ENCODE peak calls at places on chromosome 21, in six cellular contexts. One of them, this sample, is unnamed.

GRCh38 chr21:34365794-34366193 is 2.0 kb downstream of the KCNE2 start:
- DNase-seq in CD14-positive monocyte: no peak
- DNase-seq in brain microvascular endothelial cell: no peak
- DNase-seq in GM12865: no peak
- DNase-seq in cardiac fibroblast: no peak
- DNase-seq in lower leg skin: no peak
- DNase-seq in this sample: no peak

GRCh38 chr21:37532868-37533780 is 166.6 kb downstream of the DYRK1A start:
- DNase-seq in CD14-positive monocyte: no peak
- DNase-seq in brain microvascular endothelial cell: peak; percentile 48
- DNase-seq in GM12865: peak; percentile 68
- DNase-seq in cardiac fibroblast: peak; percentile 41
- DNase-seq in lower leg skin: no peak
- DNase-seq in this sample: no peak

GRCh38 chr21:26800001-26800400 is 45.2 kb downstream of the ADAMTS1 start:
- DNase-seq in CD14-positive monocyte: no peak
- DNase-seq in brain microvascular endothelial cell: no peak
- DNase-seq in GM12865: no peak
- DNase-seq in cardiac fibroblast: no peak
- DNase-seq in lower leg skin: no peak
- DNase-seq in this sample: no peak

GRCh38 chr21:28605138-28605537 is 387.5 kb downstream of the LTN1 start:
- DNase-seq in CD14-positive monocyte: no peak
- DNase-seq in brain microvascular endothelial cell: no peak
- DNase-seq in GM12865: peak; percentile 47
- DNase-seq in cardiac fibroblast: no peak
- DNase-seq in lower leg skin: no peak
- DNase-seq in this sample: no peak

GRCh38 chr21:19181604-19182140 is 778.1 kb upstream of the TMPRSS15 start:
- DNase-seq in CD14-positive monocyte: no peak
- DNase-seq in brain microvascular endothelial cell: no peak
- DNase-seq in GM12865: no peak
- DNase-seq in cardiac fibroblast: no peak
- DNase-seq in lower leg skin: no peak
- DNase-seq in this sample: no peak

GRCh38 chr21:46325073-46325912 is 1.3 kb downstream of the PCNT start:
- DNase-seq in CD14-positive monocyte: no peak
- DNase-seq in brain microvascular endothelial cell: peak; percentile 24
- DNase-seq in GM12865: peak; percentile 64
- DNase-seq in cardiac fibroblast: peak; percentile 52
- DNase-seq in lower leg skin: peak; percentile 88
- DNase-seq in this sample: peak; percentile 42

GRCh38 chr21:42593007-42593814 is 60.2 kb upstream of the PDE9A start:
- DNase-seq in CD14-positive monocyte: no peak
- DNase-seq in brain microvascular endothelial cell: peak; percentile 25
- DNase-seq in GM12865: peak; percentile 66
- DNase-seq in cardiac fibroblast: peak; percentile 65
- DNase-seq in lower leg skin: peak; percentile 90
- DNase-seq in this sample: peak; percentile 58

GRCh38 chr21:17733209-17733608 is 85.9 kb downstream of the C21orf91 start:
- DNase-seq in CD14-positive monocyte: no peak
- DNase-seq in brain microvascular endothelial cell: no peak
- DNase-seq in GM12865: no peak
- DNase-seq in cardiac fibroblast: no peak
- DNase-seq in lower leg skin: no peak
- DNase-seq in this sample: no peak

GRCh38 chr21:34688715-34689114 is 19.9 kb downstream of the CLIC6 start:
- DNase-seq in CD14-positive monocyte: no peak
- DNase-seq in brain microvascular endothelial cell: no peak
- DNase-seq in GM12865: no peak
- DNase-seq in cardiac fibroblast: no peak
- DNase-seq in lower leg skin: peak; percentile 66
- DNase-seq in this sample: no peak

GRCh38 chr21:37675202-37675801 is 241.0 kb downstream of the KCNJ6 start:
- DNase-seq in CD14-positive monocyte: no peak
- DNase-seq in brain microvascular endothelial cell: peak; percentile 17
- DNase-seq in GM12865: peak; percentile 70
- DNase-seq in cardiac fibroblast: peak; percentile 59
- DNase-seq in lower leg skin: peak; percentile 90
- DNase-seq in this sample: peak; percentile 60

GRCh38 chr21:34174470-34174869 is 101.1 kb downstream of the MRPS6 start:
- DNase-seq in CD14-positive monocyte: no peak
- DNase-seq in brain microvascular endothelial cell: no peak
- DNase-seq in GM12865: no peak
- DNase-seq in cardiac fibroblast: no peak
- DNase-seq in lower leg skin: no peak
- DNase-seq in this sample: no peak

GRCh38 chr21:37373539-37373938 is 7.0 kb downstream of the DYRK1A start:
- DNase-seq in CD14-positive monocyte: no peak
- DNase-seq in brain microvascular endothelial cell: no peak
- DNase-seq in GM12865: no peak
- DNase-seq in cardiac fibroblast: peak; percentile 48
- DNase-seq in lower leg skin: no peak
- DNase-seq in this sample: no peak

GRCh38 chr21:38333290-38334272 is 76.8 kb downstream of the KCNJ15 start:
- DNase-seq in CD14-positive monocyte: no peak
- DNase-seq in brain microvascular endothelial cell: no peak
- DNase-seq in GM12865: peak; percentile 20
- DNase-seq in cardiac fibroblast: peak; percentile 49
- DNase-seq in lower leg skin: peak; percentile 52
- DNase-seq in this sample: peak; percentile 34

GRCh38 chr21:27806261-27806660 is 839.4 kb upstream of the ADAMTS5 start:
- DNase-seq in CD14-positive monocyte: no peak
- DNase-seq in brain microvascular endothelial cell: no peak
- DNase-seq in GM12865: no peak
- DNase-seq in cardiac fibroblast: no peak
- DNase-seq in lower leg skin: no peak
- DNase-seq in this sample: no peak

GRCh38 chr21:16579538-16579937 is 849.8 kb downstream of the USP25 start:
- DNase-seq in CD14-positive monocyte: no peak
- DNase-seq in brain microvascular endothelial cell: no peak
- DNase-seq in GM12865: no peak
- DNase-seq in cardiac fibroblast: peak; percentile 31
- DNase-seq in lower leg skin: no peak
- DNase-seq in this sample: no peak

GRCh38 chr21:15592957-15593356 is 136.8 kb upstream of the USP25 start:
- DNase-seq in CD14-positive monocyte: no peak
- DNase-seq in brain microvascular endothelial cell: no peak
- DNase-seq in GM12865: no peak
- DNase-seq in cardiac fibroblast: no peak
- DNase-seq in lower leg skin: no peak
- DNase-seq in this sample: no peak

GRCh38 chr21:42209801-42210479 is 9.0 kb upstream of the ABCG1 start:
- DNase-seq in CD14-positive monocyte: no peak
- DNase-seq in brain microvascular endothelial cell: no peak
- DNase-seq in GM12865: no peak
- DNase-seq in cardiac fibroblast: peak; percentile 14
- DNase-seq in lower leg skin: peak; percentile 70
- DNase-seq in this sample: no peak

GRCh38 chr21:39071623-39072214 is 111.5 kb downstream of the PSMG1 start:
- DNase-seq in CD14-positive monocyte: no peak
- DNase-seq in brain microvascular endothelial cell: peak; percentile 29
- DNase-seq in GM12865: no peak
- DNase-seq in cardiac fibroblast: peak; percentile 46
- DNase-seq in lower leg skin: no peak
- DNase-seq in this sample: no peak

GRCh38 chr21:44283953-44284352 is 1.7 kb upstream of the AIRE start:
- DNase-seq in CD14-positive monocyte: no peak
- DNase-seq in brain microvascular endothelial cell: no peak
- DNase-seq in GM12865: no peak
- DNase-seq in cardiac fibroblast: no peak
- DNase-seq in lower leg skin: no peak
- DNase-seq in this sample: no peak
- TF ChIP-seq CTCF in CD14-positive monocyte: no peak
- TF ChIP-seq CTCF in brain microvascular endothelial cell: no peak
- TF ChIP-seq CTCF in GM12865: no peak
- TF ChIP-seq CTCF in cardiac fibroblast: no peak
- TF ChIP-seq CTCF in lower leg skin: no peak
- TF ChIP-seq CTCF in this sample: no peak

GRCh38 chr21:31566061-31566460 is 93.4 kb upstream of the SOD1 start:
- DNase-seq in CD14-positive monocyte: no peak
- DNase-seq in brain microvascular endothelial cell: no peak
- DNase-seq in GM12865: no peak
- DNase-seq in cardiac fibroblast: no peak
- DNase-seq in lower leg skin: no peak
- DNase-seq in this sample: no peak
- TF ChIP-seq CTCF in CD14-positive monocyte: no peak
- TF ChIP-seq CTCF in brain microvascular endothelial cell: peak; percentile 33
- TF ChIP-seq CTCF in GM12865: no peak
- TF ChIP-seq CTCF in cardiac fibroblast: no peak
- TF ChIP-seq CTCF in lower leg skin: no peak
- TF ChIP-seq CTCF in this sample: no peak

GRCh38 chr21:25561668-25562641 is 45.3 kb downstream of the MRPL39 start:
- DNase-seq in CD14-positive monocyte: peak; percentile 56
- DNase-seq in brain microvascular endothelial cell: peak; percentile 66
- DNase-seq in GM12865: peak; percentile 94
- DNase-seq in cardiac fibroblast: peak; percentile 74
- DNase-seq in lower leg skin: peak; percentile 86
- DNase-seq in this sample: peak; percentile 35
- TF ChIP-seq CTCF in CD14-positive monocyte: peak; percentile 50
- TF ChIP-seq CTCF in brain microvascular endothelial cell: peak; percentile 37
- TF ChIP-seq CTCF in GM12865: peak; percentile 26
- TF ChIP-seq CTCF in cardiac fibroblast: peak; percentile 15
- TF ChIP-seq CTCF in lower leg skin: no peak
- TF ChIP-seq CTCF in this sample: peak; percentile 33

GRCh38 chr21:45095505-45095904 is 21.1 kb downstream of the ADARB1 start:
- DNase-seq in CD14-positive monocyte: no peak
- DNase-seq in brain microvascular endothelial cell: no peak
- DNase-seq in GM12865: no peak
- DNase-seq in cardiac fibroblast: no peak
- DNase-seq in lower leg skin: no peak
- DNase-seq in this sample: no peak

GRCh38 chr21:45096216-45096615 is 21.8 kb downstream of the ADARB1 start:
- DNase-seq in CD14-positive monocyte: no peak
- DNase-seq in brain microvascular endothelial cell: no peak
- DNase-seq in GM12865: no peak
- DNase-seq in cardiac fibroblast: no peak
- DNase-seq in lower leg skin: no peak
- DNase-seq in this sample: no peak

GRCh38 chr21:45100866-45101265 is 26.5 kb downstream of the ADARB1 start:
- DNase-seq in CD14-positive monocyte: no peak
- DNase-seq in brain microvascular endothelial cell: no peak
- DNase-seq in GM12865: no peak
- DNase-seq in cardiac fibroblast: no peak
- DNase-seq in lower leg skin: no peak
- DNase-seq in this sample: no peak

GRCh38 chr21:45097827-45098387 is 23.5 kb downstream of the ADARB1 start:
- DNase-seq in CD14-positive monocyte: no peak
- DNase-seq in brain microvascular endothelial cell: no peak
- DNase-seq in GM12865: no peak
- DNase-seq in cardiac fibroblast: no peak
- DNase-seq in lower leg skin: no peak
- DNase-seq in this sample: no peak

GRCh38 chr21:45098867-45099266 is 24.5 kb downstream of the ADARB1 start:
- DNase-seq in CD14-positive monocyte: no peak
- DNase-seq in brain microvascular endothelial cell: no peak
- DNase-seq in GM12865: peak; percentile 43
- DNase-seq in cardiac fibroblast: peak; percentile 30
- DNase-seq in lower leg skin: no peak
- DNase-seq in this sample: no peak
- TF ChIP-seq CTCF in CD14-positive monocyte: peak; percentile 10
- TF ChIP-seq CTCF in brain microvascular endothelial cell: peak; percentile 73
- TF ChIP-seq CTCF in GM12865: peak; percentile 52
- TF ChIP-seq CTCF in cardiac fibroblast: peak; percentile 48
- TF ChIP-seq CTCF in lower leg skin: no peak
- TF ChIP-seq CTCF in this sample: peak; percentile 58

DNA sequence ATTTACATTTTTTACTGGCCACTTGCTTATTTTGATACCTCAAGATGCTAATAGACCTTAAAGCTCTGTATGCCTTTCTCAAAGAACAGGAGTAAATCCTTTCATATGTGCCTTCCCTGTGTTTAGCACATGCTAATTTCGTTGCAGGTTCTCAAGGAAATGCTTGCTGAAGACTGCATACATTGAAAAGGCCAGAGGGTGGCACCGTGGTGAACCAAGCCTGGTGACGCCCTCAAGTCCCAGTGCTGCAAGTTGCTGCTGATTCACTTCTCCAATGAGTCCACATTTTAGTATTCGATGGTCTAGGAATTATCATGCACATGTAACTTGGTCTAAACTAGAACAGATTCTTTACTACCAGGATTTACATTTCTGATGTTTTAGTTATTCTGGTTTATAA is 94.1 kb downstream of the CLDN17 start:
- DNase-seq in CD14-positive monocyte: no peak
- DNase-seq in brain microvascular endothelial cell: peak; percentile 45
- DNase-seq in GM12865: peak; percentile 7
- DNase-seq in cardiac fibroblast: peak; percentile 48
- DNase-seq in lower leg skin: no peak
- DNase-seq in this sample: no peak
- TF ChIP-seq CTCF in CD14-positive monocyte: no peak
- TF ChIP-seq CTCF in brain microvascular endothelial cell: peak; percentile 58
- TF ChIP-seq CTCF in GM12865: no peak
- TF ChIP-seq CTCF in cardiac fibroblast: no peak
- TF ChIP-seq CTCF in lower leg skin: no peak
- TF ChIP-seq CTCF in this sample: peak; percentile 41

This sample was measured in left ventricle myocardium inferior.